ENCODE peak calls at places on chromosome 7, in six cellular contexts. Z is cardiac muscle cell, O is psoas muscle, D is heart left ventricle, H is ovary, M is tibial artery. B is an unnamed sample.
A peak's percentile ranks its signal among the peaks of the same experiment; 100 is the strongest.

GRCh38 chr7:380724-381210 is 90.8 kb downstream of the FOXL3 start:
- DNase-seq in M (peak; percentile 56), O (peak; percentile 15), Z (no peak), D (peak; percentile 47), H (no peak), B (no peak)

GRCh38 chr7:33423646-33424020 is 294.3 kb downstream of the BBS9 start:
- DNase-seq in O (no peak), H (no peak), M (no peak), Z (no peak), D (no peak), B (peak; percentile 34)

GRCh38 chr7:40680657-40681056 is 545.9 kb downstream of the SUGCT start:
- DNase-seq in Z (peak; percentile 40), D (no peak), H (no peak), M (no peak), O (no peak), B (no peak)

GRCh38 chr7:57653262-57653830 is 203.4 kb downstream of the ZNF716 start:
- DNase-seq in Z (no peak), H (no peak), D (no peak), O (no peak), M (no peak), B (no peak)

GRCh38 chr7:33722383-33723096 is 182.8 kb upstream of the BMPER start:
- DNase-seq in D (no peak), M (peak; percentile 83), Z (peak; percentile 91), H (no peak), O (peak; percentile 84), B (no peak)

GRCh38 chr7:21507627-21508343 is 35.1 kb upstream of the DNAH11 start:
- DNase-seq in Z (peak; percentile 63), H (no peak), M (no peak), D (no peak), O (no peak), B (no peak)

GRCh38 chr7:44966731-44967538 is 11.9 kb downstream of the MYO1G start:
- DNase-seq in M (peak; percentile 49), D (no peak), Z (no peak), O (no peak), H (no peak), B (no peak)

GRCh38 chr7:122485841-122486240 is 181.3 kb upstream of the FEZF1 start:
- DNase-seq in O (no peak), Z (peak; percentile 21), M (no peak), H (no peak), D (no peak), B (no peak)

GRCh38 chr7:121486590-121486989 is 90.5 kb upstream of the FAM3C start:
- DNase-seq in Z (no peak), H (no peak), D (no peak), M (no peak), O (no peak), B (no peak)

GRCh38 chr7:129825005-129825553 is 127.7 kb downstream of the UBE2H start:
- DNase-seq in M (peak; percentile 82), Z (peak; percentile 31), H (peak; percentile 57), D (peak; percentile 76), O (peak; percentile 76), B (no peak)

GRCh38 chr7:28126047-28127041 is 54.3 kb downstream of the JAZF1 start:
- DNase-seq in H (peak; percentile 70), Z (peak; percentile 81), M (no peak), D (no peak), O (no peak), B (no peak)

GRCh38 chr7:131365876-131366275 is 38.2 kb downstream of the MKLN1 start:
- DNase-seq in O (no peak), D (no peak), Z (peak; percentile 72), H (no peak), M (no peak), B (no peak)

GRCh38 chr7:96321670-96322372 is at the start of gene SLC25A13:
- DNase-seq in H (peak; percentile 88), D (peak; percentile 97), O (peak; percentile 96), Z (peak; percentile 93), M (peak; percentile 96), B (peak; percentile 81)

GRCh38 chr7:135414208-135414607 is 95.7 kb downstream of the CNOT4 start:
- DNase-seq in H (no peak), O (no peak), Z (no peak), D (no peak), M (no peak), B (no peak)

GRCh38 chr7:130853503-130854279 is 119.7 kb upstream of the KLF14 start:
- DNase-seq in O (no peak), D (no peak), M (no peak), Z (no peak), H (no peak), B (no peak)

DNA sequence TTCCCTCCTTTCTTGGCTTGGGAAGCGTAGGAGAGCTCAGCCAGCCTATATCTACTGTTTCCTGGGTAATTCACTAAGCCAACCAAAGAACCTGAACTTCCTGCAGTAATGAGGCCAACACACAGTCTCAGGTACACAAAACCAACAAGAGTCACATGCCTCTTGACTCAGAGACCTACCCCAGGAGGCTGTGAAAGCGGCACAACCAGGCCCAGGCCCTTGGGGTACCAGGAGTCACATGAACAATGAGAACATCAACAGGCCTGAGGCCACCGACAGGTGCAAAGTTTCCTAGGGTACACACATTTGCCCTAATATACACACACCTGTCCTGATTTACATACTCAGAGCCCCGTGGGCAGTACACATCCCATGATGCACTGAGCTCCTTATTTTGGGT is 11.4 kb upstream of the HILPDA start:
- DNase-seq in D (no peak), O (no peak), M (no peak), H (no peak), Z (no peak), B (no peak)
- H3K27ac ChIP-seq in D (no peak overlapping the region), O (no peak overlapping the region), M (no peak overlapping the region), H (no peak overlapping the region), Z (no peak overlapping the region), B (no peak overlapping the region)

DNA sequence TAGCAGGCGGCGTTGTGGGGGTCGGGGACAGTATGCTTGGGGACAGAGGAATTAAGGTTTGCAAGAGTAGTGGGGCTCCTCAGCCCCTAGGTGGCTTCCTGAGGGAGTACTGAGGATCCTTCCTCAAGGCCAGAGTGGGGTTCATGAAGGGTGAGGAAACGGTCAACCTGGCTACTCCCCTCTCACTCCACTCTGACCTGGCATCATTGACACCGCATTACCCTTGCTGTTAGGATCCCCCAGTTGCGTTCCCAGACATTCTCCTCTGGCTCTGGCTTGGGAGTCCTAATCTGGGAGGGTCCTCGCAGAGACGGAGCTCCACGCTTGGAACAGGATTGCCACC is 496 bp downstream of the EPHB6 start:
- DNase-seq in D (no peak), Z (peak; percentile 14), M (no peak), H (no peak), O (no peak), B (no peak)
- TF ChIP-seq CTCF in D (no peak), Z (peak; percentile 17), M (no peak), H (no peak), O (no peak), B (no peak)

DNA sequence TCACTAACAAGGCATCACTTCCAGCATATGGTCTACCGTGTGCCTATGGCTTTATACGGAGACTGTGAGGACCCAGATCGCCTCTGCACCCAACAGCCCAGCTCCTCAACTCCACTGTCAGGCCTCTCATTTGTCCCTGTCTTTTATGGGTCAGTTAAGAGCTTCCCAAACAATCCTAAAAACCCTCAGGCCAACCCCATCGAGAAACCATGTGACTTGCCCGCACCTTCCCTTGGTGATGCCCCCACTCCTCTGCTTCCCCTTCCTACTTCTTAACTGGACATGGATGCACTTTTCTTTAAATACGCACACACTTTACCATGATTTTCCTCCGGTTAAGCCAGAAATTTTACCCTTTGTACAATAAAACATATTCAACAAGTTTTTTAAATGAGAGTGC is 46.8 kb downstream of the BAIAP2L1 start:
- DNase-seq in Z (no peak), M (no peak), H (no peak), O (no peak), D (no peak), B (no peak)
- H3K27ac ChIP-seq in Z (no peak overlapping the region), M (no peak overlapping the region), H (no peak overlapping the region), O (no peak overlapping the region), D (peak overlapping the region; percentile 6), B (no peak overlapping the region)

GRCh38 chr7:157412491-157413180 is 75.8 kb downstream of the DNAJB6 start:
- DNase-seq in Z (no peak), D (peak; percentile 48), M (no peak), H (no peak), O (peak; percentile 30), B (no peak)

GRCh38 chr7:157410831-157411556 is 74.2 kb downstream of the DNAJB6 start:
- DNase-seq in D (no peak), M (no peak), H (no peak), Z (no peak), O (peak; percentile 29), B (no peak)

GRCh38 chr7:157409753-157410727 is 73.2 kb downstream of the DNAJB6 start:
- DNase-seq in D (peak; percentile 58), H (no peak), M (no peak), Z (no peak), O (peak; percentile 32), B (no peak)

GRCh38 chr7:157412021-157412443 is 75.2 kb downstream of the DNAJB6 start:
- DNase-seq in M (no peak), O (peak; percentile 23), H (no peak), D (no peak), Z (peak; percentile 42), B (no peak)

GRCh38 chr7:157411580-157411979 is 74.8 kb downstream of the DNAJB6 start:
- DNase-seq in Z (no peak), H (no peak), D (no peak), O (peak; percentile 44), M (no peak), B (no peak)
- TF ChIP-seq CTCF in Z (no peak), H (no peak), D (no peak), O (no peak), M (no peak), B (no peak)

GRCh38 chr7:105677803-105678583 is 96.7 kb upstream of the EFCAB10 start:
- DNase-seq in M (no peak), D (no peak), Z (no peak), O (no peak), H (no peak), B (peak; percentile 29)
- H3K27ac ChIP-seq in M (no peak overlapping the region), D (no peak overlapping the region), Z (no peak overlapping the region), O (peak overlapping the region; percentile 69), H (peak overlapping the region; percentile 51), B (peak overlapping the region; percentile 28)

B was measured in tibial nerve.